ENCODE peak calls at places on chromosome 7, in eight cellular contexts. A is stomach, C is mammary epithelial cell, X is OCI-LY7, U is upper lobe of left lung, W is tibial artery, Y is endodermal cell, S is H1. H is an unnamed sample. For H3K4me1, the result is how much of the 10 kb centered on the place peaks cover.

GRCh38 chr7:101421123-101421522 is 58.4 kb downstream of the COL26A1 start:
- DNase-seq in A (no peak), C (no peak), X (no peak), U (no peak), W (no peak), Y (no peak), S (no peak), H (no peak)

GRCh38 chr7:75596727-75597614 is 104.9 kb downstream of the SPDYE5 start:
- DNase-seq in A (no peak), C (peak), X (no peak), U (no peak), W (no peak), Y (no peak), S (no peak), H (no peak)

GRCh38 chr7:142714375-142714774 is 34.9 kb upstream of the PRSS1 start:
- DNase-seq in A (no peak), C (no peak), X (peak), U (no peak), W (no peak), Y (no peak), S (no peak), H (no peak)

GRCh38 chr7:143244321-143244720 is 18.9 kb upstream of the GSTK1 start:
- DNase-seq in A (no peak), C (no peak), X (no peak), U (no peak), W (no peak), Y (no peak), S (no peak), H (no peak)

GRCh38 chr7:106178593-106179134 is 66.6 kb upstream of the SYPL1 start:
- DNase-seq in A (peak), C (peak), X (peak), U (no peak), W (no peak), Y (no peak), S (no peak), H (no peak)

GRCh38 chr7:36300696-36301350 is 88.8 kb upstream of the ANLN start:
- DNase-seq in A (peak), C (no peak), X (no peak), U (no peak), W (no peak), Y (no peak), S (no peak), H (no peak)

GRCh38 chr7:106018566-106019338 is 55.7 kb downstream of the CDHR3 start:
- DNase-seq in A (no peak), C (no peak), X (no peak), U (no peak), W (no peak), Y (no peak), S (no peak), H (no peak)

GRCh38 chr7:130084037-130084875 is 13.9 kb downstream of the KLHDC10 start:
- DNase-seq in A (no peak), C (no peak), X (peak), U (no peak), W (no peak), Y (no peak), S (no peak), H (no peak)

GRCh38 chr7:151131622-151132293 is 35.7 kb downstream of the GBX1 start:
- DNase-seq in A (no peak), C (no peak), X (no peak), U (peak), W (no peak), Y (no peak), S (no peak), H (no peak)

GRCh38 chr7:1466524-1467271 is 7.4 kb upstream of the MICALL2 start:
- DNase-seq in A (peak), C (no peak), X (no peak), U (peak), W (peak), Y (peak), S (peak), H (no peak)

GRCh38 chr7:43113622-43114450 is 1.4 kb downstream of the HECW1 start:
- DNase-seq in A (no peak), C (no peak), X (no peak), U (peak), W (no peak), Y (peak), S (no peak), H (no peak)

GRCh38 chr7:143898810-143899209 is 3.2 kb downstream of the TCAF1 start:
- DNase-seq in A (no peak), C (no peak), X (no peak), U (no peak), W (no peak), Y (no peak), S (no peak), H (no peak)

GRCh38 chr7:81297317-81297716 is 378.5 kb upstream of the SEMA3C start:
- DNase-seq in A (no peak), C (no peak), X (no peak), U (no peak), W (no peak), Y (no peak), S (no peak), H (no peak)

GRCh38 chr7:106848851-106849442 is 16.1 kb upstream of the PIK3CG start:
- DNase-seq in A (no peak), C (peak), X (no peak), U (no peak), W (no peak), Y (no peak), S (no peak), H (no peak)

GRCh38 chr7:52639126-52639525 is 396.3 kb upstream of the POM121L12 start:
- DNase-seq in A (no peak), C (no peak), X (no peak), U (no peak), W (no peak), Y (peak), S (no peak), H (no peak)

GRCh38 chr7:12595148-12595547 is 24.6 kb downstream of the SCIN start:
- DNase-seq in A (no peak), C (no peak), X (no peak), U (no peak), W (no peak), Y (no peak), S (no peak), H (no peak)

GRCh38 chr7:80584778-80585177 is 53.7 kb upstream of the CD36 start:
- DNase-seq in A (peak), C (peak), X (no peak), U (no peak), W (no peak), Y (no peak), S (no peak), H (no peak)

GRCh38 chr7:150740053-150740452 is 2.8 kb downstream of the GIMAP5 start:
- DNase-seq in A (no peak), C (peak), X (no peak), U (no peak), W (no peak), Y (no peak), S (no peak), H (no peak)

GRCh38 chr7:78130443-78131200 is 332.0 kb downstream of the PHTF2 start:
- DNase-seq in A (no peak), C (no peak), X (no peak), U (no peak), W (no peak), Y (no peak), S (no peak), H (no peak)

GRCh38 chr7:118085000-118085399 is 99.0 kb upstream of the LSM8 start:
- DNase-seq in A (no peak), C (no peak), X (no peak), U (no peak), W (no peak), Y (no peak), S (no peak), H (no peak)

GRCh38 chr7:28236560-28236959 is 56.0 kb upstream of the JAZF1 start:
- DNase-seq in A (no peak), C (no peak), X (no peak), U (no peak), W (no peak), Y (no peak), S (no peak), H (no peak)

GRCh38 chr7:153258686-153259085 is 499.1 kb downstream of the ACTR3B start:
- DNase-seq in A (no peak), C (no peak), X (no peak), U (no peak), W (no peak), Y (no peak), S (no peak), H (no peak)

GRCh38 chr7:150685219-150686029 is at the start of gene GIMAP2:
- DNase-seq in A (no peak), C (peak), X (peak), U (no peak), W (no peak), Y (no peak), S (no peak), H (no peak)

GRCh38 chr7:94655884-94656657 is at the start of gene SGCE:
- DNase-seq in A (peak), C (peak), X (peak), U (peak), W (peak), Y (peak), S (peak), H (peak)

GRCh38 chr7:34084651-34085050 is 179.3 kb downstream of the BMPER start:
- DNase-seq in A (no peak), C (no peak), X (no peak), U (no peak), W (no peak), Y (no peak), S (no peak), H (no peak)

GRCh38 chr7:82419200-82419599 is 24.4 kb downstream of the CACNA2D1 start:
- DNase-seq in A (peak), C (no peak), X (no peak), U (no peak), W (no peak), Y (no peak), S (no peak), H (no peak)

GRCh38 chr7:106572394-106573124 is 88.4 kb downstream of the CCDC71L start:
- DNase-seq in A (no peak), C (no peak), X (no peak), U (no peak), W (no peak), Y (no peak), S (no peak), H (no peak)

GRCh38 chr7:79211724-79212123 is 241.7 kb downstream of the MAGI2 start:
- DNase-seq in A (no peak), C (peak), X (no peak), U (no peak), W (no peak), Y (no peak), S (no peak), H (no peak)

GRCh38 chr7:130669051-130669700 is 628 bp upstream of the COPG2 start:
- DNase-seq in A (peak), C (no peak), X (peak), U (no peak), W (no peak), Y (no peak), S (no peak), H (no peak)

GRCh38 chr7:47375121-47375551 is 206.8 kb downstream of the TNS3 start:
- DNase-seq in A (peak), C (no peak), X (no peak), U (no peak), W (no peak), Y (no peak), S (no peak), H (no peak)

GRCh38 chr7:143455494-143455893 is 12.2 kb downstream of the TAS2R60 start:
- DNase-seq in A (no peak), C (no peak), X (no peak), U (no peak), W (no peak), Y (no peak), S (no peak), H (no peak)

GRCh38 chr7:50921114-50921513 is 138.4 kb upstream of the GRB10 start:
- DNase-seq in A (no peak), C (peak), X (no peak), U (no peak), W (no peak), Y (no peak), S (no peak), H (no peak)

GRCh38 chr7:29189743-29190201 is 4.8 kb upstream of the CHN2 start:
- DNase-seq in A (peak), C (peak), X (peak), U (peak), W (peak), Y (peak), S (peak), H (peak)

GRCh38 chr7:84277628-84278224 is 83.1 kb upstream of the SEMA3A start:
- DNase-seq in A (no peak), C (no peak), X (no peak), U (no peak), W (no peak), Y (peak), S (no peak), H (no peak)

GRCh38 chr7:86926732-86927131 is 132.7 kb downstream of the ELAPOR2 start:
- DNase-seq in A (peak), C (peak), X (peak), U (no peak), W (no peak), Y (peak), S (no peak), H (no peak)

GRCh38 chr7:44634839-44635591 is 28.6 kb downstream of the OGDH start:
- DNase-seq in A (peak), C (no peak), X (no peak), U (peak), W (no peak), Y (peak), S (no peak), H (no peak)

GRCh38 chr7:44636041-44636580 is 29.7 kb downstream of the OGDH start:
- DNase-seq in A (no peak), C (no peak), X (no peak), U (no peak), W (no peak), Y (peak), S (no peak), H (no peak)

GRCh38 chr7:44638611-44639557 is 32.5 kb downstream of the OGDH start:
- DNase-seq in A (peak), C (peak), X (peak), U (no peak), W (peak), Y (peak), S (peak), H (no peak)

GRCh38 chr7:44637788-44638594 is 31.6 kb downstream of the OGDH start:
- DNase-seq in A (peak), C (peak), X (no peak), U (no peak), W (peak), Y (peak), S (peak), H (no peak)

DNA sequence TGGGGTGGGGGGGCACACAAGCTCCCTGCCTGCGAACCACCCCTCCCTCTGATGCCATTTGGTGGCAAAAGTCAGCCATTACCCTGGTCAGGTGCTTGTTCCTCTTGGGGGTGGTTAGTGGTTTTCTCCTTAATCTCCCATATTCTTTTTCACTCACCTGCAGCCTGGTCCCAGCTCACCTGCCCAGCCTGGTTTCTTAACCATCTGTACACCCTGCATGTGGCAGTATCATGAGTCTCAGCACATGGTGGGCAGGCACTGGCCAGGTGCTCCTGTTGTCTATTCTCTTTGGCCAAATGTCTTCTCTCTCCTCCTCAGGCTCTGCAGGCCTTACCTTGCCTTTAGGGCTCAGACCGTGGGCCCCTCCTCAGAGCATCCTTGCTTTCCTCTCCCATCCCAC is 30.5 kb downstream of the OGDH start:
- DNase-seq in A (no peak), C (no peak), X (no peak), U (no peak), W (no peak), Y (peak), S (no peak), H (no peak)
- H3K4me1 ChIP-seq in A (half or more), C (half or more), X (half or more), U (half or more), W (under half), Y (under half), S (under half), H (under half)

GRCh38 chr7:105007298-105007697 is 6.7 kb upstream of the KMT2E start:
- DNase-seq in A (no peak), C (no peak), X (no peak), U (no peak), W (no peak), Y (no peak), S (no peak), H (no peak)

GRCh38 chr7:105003275-105003674 is 10.7 kb upstream of the KMT2E start:
- DNase-seq in A (no peak), C (peak), X (no peak), U (no peak), W (peak), Y (no peak), S (no peak), H (no peak)

GRCh38 chr7:105003875-105004510 is 10.0 kb upstream of the KMT2E start:
- DNase-seq in A (no peak), C (no peak), X (no peak), U (no peak), W (no peak), Y (no peak), S (no peak), H (no peak)

GRCh38 chr7:105009667-105010537 is 4.1 kb upstream of the KMT2E start:
- DNase-seq in A (no peak), C (no peak), X (no peak), U (no peak), W (no peak), Y (no peak), S (no peak), H (no peak)

DNA sequence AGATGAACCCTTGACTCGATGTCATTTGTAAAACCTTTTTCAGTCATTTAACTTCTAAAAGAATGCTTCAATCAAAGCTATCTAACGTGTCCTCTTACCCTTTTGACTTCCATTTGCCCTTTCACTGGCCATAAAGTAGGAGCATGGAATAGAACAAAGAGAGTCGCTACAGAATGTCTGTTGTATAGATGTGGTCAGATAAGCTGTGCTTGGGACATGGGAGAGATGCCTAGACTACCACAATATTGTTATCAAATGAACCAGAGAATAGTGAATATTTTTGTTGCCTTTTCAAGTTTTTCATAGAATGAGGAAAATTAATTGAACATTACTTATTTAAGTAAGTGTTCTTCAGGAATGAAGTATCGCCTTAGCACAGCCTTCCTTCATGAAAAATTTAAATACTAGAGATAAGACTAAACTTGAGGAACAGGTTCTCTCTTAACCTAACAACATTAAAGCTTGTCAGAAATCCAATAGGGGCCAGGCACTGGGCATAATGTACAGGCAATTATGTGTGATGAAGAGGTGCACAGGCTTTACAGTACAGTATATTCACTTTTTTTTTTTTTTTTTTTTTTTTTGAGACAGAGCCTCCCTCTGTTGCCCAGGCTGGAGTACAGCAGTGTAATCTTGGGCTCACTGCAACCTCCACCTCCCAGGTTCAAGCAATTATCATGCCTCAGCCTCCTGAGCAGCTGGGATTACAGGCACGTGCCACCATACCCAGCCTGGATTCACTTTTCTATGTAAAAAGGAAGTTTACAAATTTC is 7.5 kb upstream of the KMT2E start:
- DNase-seq in A (peak), C (peak), X (no peak), U (no peak), W (no peak), Y (no peak), S (no peak), H (no peak)
- TF ChIP-seq CTCF in A (no peak), C (no peak), X (no peak), U (no peak), W (no peak), Y (peak), S (no peak), H (no peak)

DNA sequence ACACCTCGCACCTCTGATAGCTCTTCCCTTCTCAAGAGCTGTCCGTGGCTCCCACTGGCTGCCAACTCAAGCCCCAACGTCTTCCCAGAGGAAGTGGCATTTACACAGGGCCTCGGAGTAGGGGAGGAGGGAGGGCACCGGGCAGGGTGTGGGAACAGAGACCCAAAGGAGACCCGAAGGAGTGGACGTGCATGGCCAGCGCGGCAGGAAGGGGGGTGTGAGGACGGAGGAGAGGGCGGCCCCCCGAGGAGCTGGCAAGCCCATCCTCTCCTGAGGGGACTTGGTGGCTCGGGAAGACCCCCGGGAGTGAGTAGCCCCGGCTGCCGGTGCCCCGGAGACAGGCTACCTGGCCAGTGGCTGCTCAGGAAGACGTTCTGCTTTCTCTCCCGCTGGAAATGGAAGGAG is 85.9 kb downstream of the FOXL3 start:
- DNase-seq in A (peak), C (no peak), X (no peak), U (peak), W (no peak), Y (no peak), S (peak), H (peak)
- H3K4me1 ChIP-seq in A (under half), C (under half), X (under half), U (under half), W (under half), Y (under half), S (under half), H (under half)

GRCh38 chr7:99627513-99627912 is 10.8 kb downstream of the ZSCAN25 start:
- DNase-seq in A (no peak), C (no peak), X (no peak), U (no peak), W (no peak), Y (no peak), S (no peak), H (no peak)

GRCh38 chr7:99629643-99630042 is 12.9 kb downstream of the ZSCAN25 start:
- DNase-seq in A (no peak), C (no peak), X (no peak), U (peak), W (no peak), Y (no peak), S (no peak), H (no peak)

GRCh38 chr7:99628471-99629465 is 12.0 kb downstream of the ZSCAN25 start:
- DNase-seq in A (no peak), C (no peak), X (no peak), U (peak), W (no peak), Y (peak), S (peak), H (no peak)

GRCh38 chr7:99626661-99627060 is 9.9 kb downstream of the ZSCAN25 start:
- DNase-seq in A (no peak), C (no peak), X (no peak), U (no peak), W (no peak), Y (no peak), S (no peak), H (no peak)

DNA sequence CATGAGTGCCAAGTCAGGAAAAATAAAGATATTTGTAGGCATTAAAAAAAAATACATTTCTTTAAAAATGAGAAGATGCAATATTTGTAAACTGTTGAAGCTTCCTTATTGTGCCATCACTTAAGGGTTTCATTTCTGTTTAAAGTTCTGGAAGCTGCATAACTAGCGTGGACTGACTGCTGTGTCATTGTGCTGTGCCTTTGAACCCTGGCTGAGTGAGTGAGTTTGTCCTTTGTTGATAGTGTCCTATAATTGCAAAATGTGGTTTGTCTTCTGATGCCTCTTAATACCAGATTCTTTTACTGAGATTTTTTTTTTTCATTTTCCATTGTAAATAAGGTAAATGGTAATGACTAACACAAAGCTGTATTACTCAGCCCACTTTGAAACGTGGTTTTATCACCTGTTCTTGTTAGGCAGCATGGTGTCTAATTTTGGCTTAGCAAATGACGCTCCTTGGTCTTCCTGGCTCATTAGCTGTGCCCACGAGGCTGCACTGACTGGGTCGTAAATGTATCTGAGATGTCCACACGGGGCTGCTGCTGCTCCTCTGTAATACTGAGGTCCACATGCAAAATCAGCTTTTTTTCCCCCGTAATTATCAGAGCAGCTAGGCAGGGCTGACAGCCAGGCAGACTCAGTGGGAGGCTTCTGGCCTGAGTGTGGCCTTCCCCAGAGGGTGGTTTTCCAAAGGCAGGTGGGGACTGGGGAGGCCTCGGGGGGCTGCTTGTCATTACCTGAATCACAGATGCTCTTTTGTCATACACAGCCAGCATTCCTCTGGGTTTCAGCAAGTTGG is 14.8 kb downstream of the ZSCAN25 start:
- DNase-seq in A (no peak), C (peak), X (peak), U (no peak), W (no peak), Y (peak), S (no peak), H (no peak)
- TF ChIP-seq CTCF in A (peak), C (peak), X (peak), U (no peak), W (no peak), Y (peak), S (peak), H (no peak)